ENCODE peak calls at places on chromosomes 5 and 9, in ten cellular contexts. S, Z, E, I, B, R, L, U, V and A are unnamed samples.
A peak's percentile ranks its signal among the peaks of the same experiment; 100 is the strongest.

GRCh38 chr5:43603535-43604363 is 769 bp downstream of the NNT start:
- DNase-seq in S (peak; percentile 34), Z (peak; percentile 10), E (peak; percentile 38), I (peak; percentile 58), B (peak; percentile 78), R (peak; percentile 83), L (no peak), U (peak; percentile 34), V (peak; percentile 59), A (peak; percentile 41)

GRCh38 chr9:113609562-113610318 is 146.2 kb downstream of the RGS3 start:
- DNase-seq in S (peak; percentile 65), Z (no peak), E (no peak), I (peak; percentile 81), B (peak; percentile 30), R (peak; percentile 97), L (no peak), U (peak; percentile 62), V (no peak), A (no peak)

GRCh38 chr9:29730096-29730621 is 2156.9 kb upstream of the C9orf72 start:
- DNase-seq in S (no peak), Z (no peak), E (no peak), I (no peak), B (no peak), R (no peak), L (no peak), U (no peak), V (no peak), A (no peak)

GRCh38 chr9:35220659-35221338 is 59.0 kb downstream of the UNC13B start:
- DNase-seq in S (no peak), Z (no peak), E (no peak), I (no peak), B (no peak), R (no peak), L (no peak), U (no peak), V (no peak), A (no peak)

GRCh38 chr5:74866653-74867162 is 521 bp upstream of the FAM169A start:
- DNase-seq in S (no peak), Z (no peak), E (no peak), I (peak; percentile 85), B (no peak), R (no peak), L (no peak), U (peak; percentile 8), V (no peak), A (no peak)

GRCh38 chr5:143397302-143398052 is 6.0 kb downstream of the NR3C1 start:
- DNase-seq in S (no peak), Z (no peak), E (no peak), I (no peak), B (no peak), R (no peak), L (no peak), U (no peak), V (no peak), A (no peak)

GRCh38 chr5:107809201-107810034 is 138.7 kb upstream of the EFNA5 start:
- DNase-seq in S (peak; percentile 31), Z (peak; percentile 72), E (peak; percentile 7), I (peak; percentile 26), B (no peak), R (no peak), L (no peak), U (peak; percentile 72), V (no peak), A (no peak)

GRCh38 chr9:136090060-136090735 is 4.9 kb downstream of the NACC2 start:
- DNase-seq in S (no peak), Z (no peak), E (no peak), I (no peak), B (no peak), R (no peak), L (no peak), U (no peak), V (no peak), A (no peak)

GRCh38 chr5:137374110-137374853 is 124.8 kb downstream of the SPOCK1 start:
- DNase-seq in S (no peak), Z (no peak), E (no peak), I (no peak), B (no peak), R (no peak), L (no peak), U (no peak), V (no peak), A (no peak)

GRCh38 chr9:35074791-35075190 is 2.4 kb upstream of the VCP start:
- DNase-seq in S (no peak), Z (no peak), E (no peak), I (no peak), B (no peak), R (no peak), L (no peak), U (no peak), V (no peak), A (no peak)

GRCh38 chr5:72555871-72556270 is 48.7 kb upstream of the ZNF366 start:
- DNase-seq in S (peak; percentile 21), Z (no peak), E (no peak), I (no peak), B (no peak), R (no peak), L (no peak), U (no peak), V (no peak), A (no peak)

GRCh38 chr5:31049933-31050704 is 143.4 kb upstream of the CDH6 start:
- DNase-seq in S (peak; percentile 18), Z (peak; percentile 10), E (no peak), I (peak; percentile 22), B (no peak), R (no peak), L (no peak), U (peak; percentile 21), V (no peak), A (no peak)

GRCh38 chr5:16580382-16580781 is 36.4 kb downstream of the RETREG1 start:
- DNase-seq in S (no peak), Z (no peak), E (no peak), I (no peak), B (no peak), R (no peak), L (no peak), U (no peak), V (no peak), A (no peak)
- TF ChIP-seq CTCF in S (no peak), Z (no peak), E (no peak), I (no peak), B (no peak), R (no peak), L (no peak), U (no peak), V (no peak), A (no peak)

DNA sequence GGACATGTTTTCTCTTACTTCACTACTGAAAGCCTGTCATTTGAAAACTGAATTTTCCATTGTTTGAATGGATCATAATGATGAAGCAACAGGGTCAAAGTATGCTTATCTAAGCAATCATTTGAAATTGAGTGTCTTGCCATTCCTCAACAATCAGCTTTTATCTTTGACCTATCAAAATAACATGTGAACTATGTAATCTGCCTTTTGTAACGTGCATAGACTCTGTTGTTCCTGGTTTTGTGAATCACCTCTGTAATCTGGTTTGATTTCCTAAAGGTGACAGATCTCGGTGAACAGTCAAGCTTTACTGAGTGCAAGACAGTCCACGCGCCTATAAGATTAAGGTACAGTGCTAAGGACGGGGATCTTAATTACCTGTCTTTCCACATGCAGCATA is 3.3 kb downstream of the MEF2C start:
- DNase-seq in S (no peak), Z (no peak), E (no peak), I (no peak), B (no peak), R (no peak), L (no peak), U (no peak), V (no peak), A (no peak)
- H3K4me3 ChIP-seq in S (no peak overlapping the region), Z (no peak overlapping the region), E (no peak overlapping the region), I (no peak overlapping the region), B (no peak overlapping the region), R (peak overlapping the region; percentile 56), L (no peak overlapping the region), U (peak overlapping the region; percentile 11), V (no peak overlapping the region), A (peak overlapping the region; percentile 89)

GRCh38 chr5:2783223-2783622 is 31.7 kb upstream of the IRX2 start:
- DNase-seq in S (no peak), Z (no peak), E (peak; percentile 18), I (peak; percentile 30), B (no peak), R (no peak), L (no peak), U (no peak), V (no peak), A (no peak)
- TF ChIP-seq CTCF in S (no peak), Z (no peak), E (peak; percentile 15), I (peak; percentile 42), B (no peak), R (no peak), L (peak; percentile 31), U (peak; percentile 4), V (no peak), A (no peak)

GRCh38 chr9:74771262-74771585 is 116.5 kb downstream of the TRPM6 start:
- DNase-seq in S (no peak), Z (no peak), E (no peak), I (no peak), B (no peak), R (no peak), L (no peak), U (no peak), V (no peak), A (no peak)

GRCh38 chr9:74771672-74772071 is 116.0 kb downstream of the TRPM6 start:
- DNase-seq in S (no peak), Z (no peak), E (no peak), I (no peak), B (no peak), R (no peak), L (no peak), U (no peak), V (no peak), A (no peak)

GRCh38 chr9:74773886-74774479 is 113.7 kb downstream of the TRPM6 start:
- DNase-seq in S (peak; percentile 89), Z (peak; percentile 42), E (peak; percentile 82), I (peak; percentile 84), B (peak; percentile 87), R (peak; percentile 86), L (no peak), U (peak; percentile 55), V (peak; percentile 74), A (peak; percentile 29)

GRCh38 chr9:74772126-74772525 is 115.6 kb downstream of the TRPM6 start:
- DNase-seq in S (no peak), Z (no peak), E (no peak), I (no peak), B (no peak), R (no peak), L (no peak), U (no peak), V (no peak), A (no peak)

DNA sequence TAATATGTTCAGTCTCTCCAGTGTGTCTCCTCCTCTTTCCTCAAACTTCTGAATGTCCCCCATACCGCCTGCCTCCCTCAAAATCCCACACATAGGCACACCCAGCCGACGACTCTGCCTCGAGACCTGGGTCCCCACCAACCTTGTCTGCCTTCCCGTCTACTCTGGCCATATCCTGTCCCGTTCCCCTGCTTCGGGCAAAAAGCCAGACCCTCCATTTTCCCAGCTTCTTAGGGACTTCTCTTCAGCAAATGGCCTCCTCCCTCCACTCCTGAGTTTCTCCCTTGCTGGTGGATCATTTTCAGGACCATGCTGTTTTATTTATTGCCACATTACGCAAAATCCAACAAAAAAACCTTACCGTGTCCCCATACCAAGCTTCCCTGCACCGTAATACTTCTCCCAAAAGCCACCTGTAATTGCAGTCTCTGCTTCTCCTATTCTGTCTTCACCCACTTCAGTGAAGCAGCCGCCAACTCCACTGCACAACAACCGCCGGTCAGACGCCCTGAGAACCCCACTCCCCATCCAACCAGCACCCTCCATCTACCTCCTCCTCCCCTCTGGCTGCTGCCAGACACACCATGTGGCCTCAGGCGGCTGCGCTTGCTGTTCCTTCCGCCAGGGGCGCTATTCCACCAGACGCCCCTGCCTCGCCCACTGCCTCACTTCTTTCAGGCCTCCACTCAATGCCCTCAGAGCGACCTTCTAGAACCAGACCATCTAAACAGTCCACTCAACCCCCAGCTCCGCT is 117.0 kb downstream of the TRPM6 start:
- DNase-seq in S (peak; percentile 37), Z (no peak), E (peak; percentile 17), I (peak; percentile 89), B (peak; percentile 16), R (peak; percentile 35), L (no peak), U (no peak), V (no peak), A (peak; percentile 4)
- H3K4me3 ChIP-seq in S (no peak overlapping the region), Z (no peak overlapping the region), E (no peak overlapping the region), I (no peak overlapping the region), B (no peak overlapping the region), R (no peak overlapping the region), L (no peak overlapping the region), U (no peak overlapping the region), V (no peak overlapping the region), A (no peak overlapping the region)